ENCODE peak calls at places on chromosome 14, in four cellular contexts. N, T, B and D are unnamed samples.

GRCh38 chr14:80212025-80212402 is 710 bp upstream of the DIO2 start:
- DNase-seq in N (no peak), T (no peak), B (no peak), D (peak)

GRCh38 chr14:98602983-98603382 is 669.0 kb downstream of the BCL11B start:
- DNase-seq in N (no peak), T (no peak), B (no peak), D (no peak)

GRCh38 chr14:32571551-32571950 is 242.5 kb downstream of the AKAP6 start:
- DNase-seq in B (no peak), T (no peak), N (no peak), D (no peak)

GRCh38 chr14:59771577-59771976 is 99.0 kb downstream of the RTN1 start:
- DNase-seq in N (no peak), T (no peak), B (no peak), D (no peak)

GRCh38 chr14:77889971-77890442 is 90.1 kb downstream of the ADCK1 start:
- DNase-seq in T (no peak), N (no peak), B (no peak), D (no peak)

GRCh38 chr14:37122288-37122687 is 50.1 kb downstream of the SLC25A21 start:
- DNase-seq in N (peak), T (no peak), B (peak), D (no peak)

GRCh38 chr14:101083564-101084435 is 180.3 kb upstream of the RTL1 start:
- DNase-seq in N (peak), B (peak), T (no peak), D (no peak)

GRCh38 chr14:100891051-100891450 is 12.5 kb downstream of the RTL1 start:
- DNase-seq in B (no peak), T (no peak), N (no peak), D (no peak)

GRCh38 chr14:103185051-103186027 is 62.1 kb downstream of the TNFAIP2 start:
- DNase-seq in T (no peak), B (peak), N (peak), D (no peak)

GRCh38 chr14:33014710-33015109 is 76.0 kb downstream of the NPAS3 start:
- DNase-seq in N (no peak), B (no peak), T (no peak), D (no peak)

GRCh38 chr14:55333785-55334485 is 62.7 kb downstream of the FBXO34 start:
- DNase-seq in B (no peak), N (no peak), T (no peak), D (no peak)

GRCh38 chr14:37697489-37698121 is 102.2 kb downstream of the TTC6 start:
- DNase-seq in T (no peak), B (peak), N (no peak), D (no peak)

GRCh38 chr14:49982522-49982951 is 89.7 kb downstream of the ARF6 start:
- DNase-seq in B (no peak), N (no peak), T (no peak), D (no peak)

GRCh38 chr14:77184396-77185092 is 2.9 kb downstream of the TMEM63C start:
- DNase-seq in N (no peak), T (no peak), B (no peak), D (no peak)

GRCh38 chr14:53368714-53369191 is 215.6 kb upstream of the DDHD1 start:
- DNase-seq in B (no peak), T (no peak), N (no peak), D (no peak)

GRCh38 chr14:39303100-39303499 is 69.4 kb downstream of the MIA2 start:
- DNase-seq in T (no peak), N (no peak), B (no peak), D (no peak)

GRCh38 chr14:102087762-102088011 is 843 bp upstream of the HSP90AA1 start:
- DNase-seq in N (no peak), B (no peak), T (no peak), D (no peak)

GRCh38 chr14:95363468-95363954 is 43.8 kb upstream of the CLMN start:
- DNase-seq in N (no peak), T (peak), B (no peak), D (no peak)

GRCh38 chr14:95360828-95361227 is 41.1 kb upstream of the CLMN start:
- DNase-seq in T (no peak), N (no peak), B (no peak), D (no peak)

GRCh38 chr14:95362180-95362494 is 42.4 kb upstream of the CLMN start:
- DNase-seq in N (no peak), T (no peak), B (no peak), D (no peak)

GRCh38 chr14:95359974-95360826 is 40.5 kb upstream of the CLMN start:
- DNase-seq in B (no peak), T (no peak), N (no peak), D (no peak)

GRCh38 chr14:95361373-95362179 is 41.9 kb upstream of the CLMN start:
- DNase-seq in B (no peak), T (no peak), N (peak), D (no peak)
- TF ChIP-seq ZNF274 in B (no peak), T (no peak), N (no peak), D (no peak)

GRCh38 chr14:92866181-92866752 is 56.7 kb upstream of the CHGA start:
- DNase-seq in T (no peak), N (no peak), B (no peak), D (no peak)

GRCh38 chr14:92861856-92862807 is 60.8 kb upstream of the CHGA start:
- DNase-seq in N (no peak), T (no peak), B (peak), D (no peak)

GRCh38 chr14:92863281-92863680 is 59.7 kb upstream of the CHGA start:
- DNase-seq in B (no peak), N (no peak), T (no peak), D (no peak)

GRCh38 chr14:92867246-92867925 is 55.6 kb upstream of the CHGA start:
- DNase-seq in T (no peak), N (no peak), B (no peak), D (no peak)

GRCh38 chr14:92865674-92866073 is 57.3 kb upstream of the CHGA start:
- DNase-seq in B (no peak), N (no peak), T (no peak), D (no peak)
- TF ChIP-seq ZNF274 in B (no peak), N (no peak), T (no peak), D (no peak)

GRCh38 chr14:62251237-62251636 is 489.0 kb downstream of the SNAPC1 start:
- DNase-seq in T (no peak), N (no peak), B (peak), D (no peak)
- TF ChIP-seq ZNF274 in T (no peak), N (no peak), B (no peak), D (no peak)

GRCh38 chr14:93105362-93105761 is 10.4 kb downstream of the ITPK1 start:
- DNase-seq in N (no peak), B (no peak), T (no peak), D (no peak)
- TF ChIP-seq ZNF274 in N (no peak), B (no peak), T (no peak), D (no peak)

DNA sequence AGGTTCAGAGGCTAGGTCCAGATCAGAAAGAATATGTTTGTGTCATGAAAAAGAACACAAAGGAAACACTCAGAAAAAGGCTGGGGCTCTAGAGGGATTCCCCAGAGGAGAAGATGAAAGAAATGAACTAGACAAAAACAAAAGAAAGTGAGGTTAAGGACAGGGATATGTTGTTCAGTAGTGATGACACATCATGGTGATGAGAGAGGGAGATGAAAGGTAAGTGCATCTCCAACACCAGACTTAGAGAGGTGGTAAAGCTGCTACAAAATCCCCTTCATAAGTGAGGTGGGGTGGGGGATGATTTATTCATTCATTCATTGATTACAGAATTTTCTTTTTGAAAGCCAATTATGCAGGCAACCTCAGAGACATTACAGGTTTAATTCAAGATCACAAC is 19.6 kb upstream of the SLC8A3 start:
- DNase-seq in N (no peak), T (no peak), B (no peak), D (no peak)
- TF ChIP-seq ZNF274 in N (no peak), T (no peak), B (no peak), D (no peak)

GRCh38 chr14:91368681-91369416 is 48.8 kb downstream of the CCDC88C start:
- DNase-seq in N (no peak), T (no peak), B (no peak), D (no peak)

GRCh38 chr14:91365552-91365951 is 52.1 kb downstream of the CCDC88C start:
- DNase-seq in N (no peak), B (no peak), T (no peak), D (no peak)

GRCh38 chr14:91369628-91370445 is 47.8 kb downstream of the CCDC88C start:
- DNase-seq in T (no peak), B (peak), N (no peak), D (no peak)

GRCh38 chr14:91366749-91367148 is 50.9 kb downstream of the CCDC88C start:
- DNase-seq in T (no peak), N (no peak), B (no peak), D (no peak)

DNA sequence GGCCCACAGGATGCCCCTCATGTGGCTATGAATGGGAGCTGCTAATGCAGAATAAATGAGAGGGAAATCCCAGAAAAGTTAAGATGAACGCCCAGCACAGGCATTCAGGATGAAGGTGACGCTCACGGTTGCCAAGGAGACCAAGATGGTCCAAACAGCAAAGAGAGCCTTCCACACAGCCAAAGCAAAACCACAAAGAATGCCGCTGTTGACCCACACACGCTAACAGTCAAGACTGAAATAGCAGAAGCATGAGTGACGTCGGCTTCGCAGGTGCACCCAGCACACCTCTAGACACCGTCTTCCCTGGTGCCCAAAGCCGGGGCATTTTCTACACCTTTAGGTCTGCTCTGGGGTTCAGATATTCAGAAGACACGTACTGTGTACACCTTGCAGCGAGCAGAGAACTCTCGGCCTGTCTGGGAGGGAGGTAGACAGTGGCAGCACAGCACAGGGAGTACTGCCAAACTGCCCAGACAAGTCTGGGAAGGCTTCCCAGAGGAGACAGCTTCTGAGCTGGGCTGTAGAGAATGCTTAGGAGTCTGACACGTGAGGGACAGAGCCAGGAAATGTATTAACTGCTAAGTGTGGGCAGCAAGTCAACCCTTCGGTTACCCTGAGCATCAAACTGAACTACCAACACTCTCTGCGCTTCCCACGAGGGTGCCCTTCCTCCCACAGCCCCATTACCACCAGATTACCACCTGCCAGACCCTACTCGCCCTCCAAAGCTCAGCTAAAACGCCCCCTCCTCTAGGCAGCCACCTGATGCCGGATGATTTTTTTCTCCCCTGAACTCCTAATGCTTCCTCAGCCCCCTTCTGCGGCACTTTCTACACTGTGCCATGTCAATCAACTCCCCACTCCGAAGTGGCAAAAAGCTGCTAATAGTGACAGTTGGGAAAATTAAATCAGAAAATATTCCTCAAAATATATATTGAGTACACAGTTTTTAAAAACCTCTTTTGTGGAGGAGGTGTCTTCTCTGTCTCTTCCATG is 50.1 kb downstream of the CCDC88C start:
- DNase-seq in B (no peak), T (peak), N (no peak), D (no peak)
- TF ChIP-seq ZNF274 in B (no peak), T (no peak), N (no peak), D (no peak)

GRCh38 chr14:105397350-105397931 is 897 bp upstream of the TEX22 start:
- DNase-seq in T (no peak), B (no peak), N (no peak), D (no peak)

GRCh38 chr14:105398044-105398725 is at the start of gene TEX22:
- DNase-seq in T (peak), N (peak), B (peak), D (peak)

GRCh38 chr14:105399441-105399775 is 1.1 kb downstream of the TEX22 start:
- DNase-seq in N (no peak), B (no peak), T (no peak), D (no peak)

GRCh38 chr14:105400016-105400415 is 1.7 kb downstream of the TEX22 start:
- DNase-seq in B (no peak), T (no peak), N (no peak), D (no peak)

GRCh38 chr14:105398726-105399440 is 545 bp downstream of the TEX22 start:
- DNase-seq in N (no peak), T (no peak), B (peak), D (peak)
- TF ChIP-seq ZNF274 in N (no peak), T (no peak), B (peak), D (no peak)

GRCh38 chr14:90643982-90644510 is 172.2 kb downstream of the TTC7B start:
- DNase-seq in T (no peak), B (no peak), N (no peak), D (no peak)

GRCh38 chr14:90644882-90645281 is 171.3 kb downstream of the TTC7B start:
- DNase-seq in T (no peak), N (no peak), B (peak), D (no peak)

GRCh38 chr14:90647469-90647868 is 168.8 kb downstream of the TTC7B start:
- DNase-seq in N (no peak), T (no peak), B (no peak), D (no peak)

GRCh38 chr14:90649096-90649495 is 167.1 kb downstream of the TTC7B start:
- DNase-seq in N (no peak), B (no peak), T (no peak), D (no peak)

DNA sequence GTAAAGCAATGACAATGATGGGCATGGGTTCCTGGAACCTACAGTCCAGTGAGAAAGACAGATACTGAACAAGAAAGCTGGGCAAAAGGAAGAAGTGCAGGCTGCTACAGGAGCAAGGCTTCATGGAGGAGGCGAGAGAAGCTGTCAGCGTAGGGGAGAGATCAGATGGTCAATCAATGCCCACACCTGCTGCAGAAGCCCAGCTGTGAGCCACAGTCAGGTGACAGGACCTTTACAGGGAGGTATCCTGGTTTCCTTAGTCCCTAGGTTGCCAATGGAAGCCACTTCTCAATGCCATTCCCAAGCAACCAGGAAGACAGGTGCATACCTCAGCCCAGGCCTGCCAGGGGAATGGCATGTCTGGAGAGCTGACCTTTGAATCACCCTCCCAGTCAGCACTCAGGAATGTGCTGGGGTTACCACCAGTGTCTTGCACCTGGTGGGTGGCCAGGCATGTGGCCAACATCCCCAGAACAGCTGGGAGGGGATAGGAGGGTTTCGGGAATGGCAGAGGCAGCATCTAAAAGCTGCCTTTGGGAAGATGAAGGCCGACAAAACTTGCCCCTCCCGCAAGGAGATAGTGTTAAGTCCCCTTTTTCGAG is 170.3 kb downstream of the TTC7B start:
- DNase-seq in T (no peak), B (peak), N (peak), D (peak)
- TF ChIP-seq ZNF274 in T (no peak), B (no peak), N (no peak), D (no peak)